ENCODE peak calls at places on chromosomes 5 and 9, in eight cellular contexts. A is lower lobe of right lung, J is DND-41, O is MM.1S, Y is kidney, C is left lung, X is mammary epithelial cell, P is IMR-90. N is an unnamed sample. For H3K9me3 and H3K36me3, the result is how much of the 10 kb centered on the place peaks cover.

GRCh38 chr9:130422546-130422945 is 22.2 kb upstream of the ASS1 start:
- DNase-seq in A (no peak), J (no peak), O (no peak), Y (no peak), C (no peak), X (no peak), P (no peak), N (no peak)

GRCh38 chr9:113482991-113483675 is 19.6 kb downstream of the RGS3 start:
- DNase-seq in A (no peak), J (no peak), O (no peak), Y (no peak), C (no peak), X (no peak), P (no peak), N (no peak)

GRCh38 chr9:127415158-127415557 is 9.0 kb upstream of the ZNF79 start:
- DNase-seq in A (no peak), J (no peak), O (no peak), Y (no peak), C (no peak), X (no peak), P (no peak), N (no peak)

GRCh38 chr5:155050384-155051019 is 36.9 kb downstream of the KIF4B start:
- DNase-seq in A (no peak), J (no peak), O (no peak), Y (no peak), C (no peak), X (no peak), P (no peak), N (no peak)

GRCh38 chr5:135491552-135492318 is 39.6 kb upstream of the TIFAB start:
- DNase-seq in A (peak), J (no peak), O (peak), Y (no peak), C (peak), X (peak), P (no peak), N (no peak)

GRCh38 chr9:27247756-27248155 is 49.2 kb downstream of the EQTN start:
- DNase-seq in A (peak), J (peak), O (peak), Y (no peak), C (peak), X (peak), P (peak), N (peak)

GRCh38 chr5:160460377-160461049 is 38.9 kb downstream of the PTTG1 start:
- DNase-seq in A (no peak), J (no peak), O (no peak), Y (no peak), C (no peak), X (no peak), P (no peak), N (no peak)

GRCh38 chr5:157253547-157253946 is 12.4 kb upstream of the CYFIP2 start:
- DNase-seq in A (no peak), J (no peak), O (peak), Y (no peak), C (no peak), X (peak), P (peak), N (no peak)

GRCh38 chr5:120413706-120414105 is 50.4 kb upstream of the PRR16 start:
- DNase-seq in A (no peak), J (no peak), O (no peak), Y (no peak), C (no peak), X (peak), P (no peak), N (no peak)

DNA sequence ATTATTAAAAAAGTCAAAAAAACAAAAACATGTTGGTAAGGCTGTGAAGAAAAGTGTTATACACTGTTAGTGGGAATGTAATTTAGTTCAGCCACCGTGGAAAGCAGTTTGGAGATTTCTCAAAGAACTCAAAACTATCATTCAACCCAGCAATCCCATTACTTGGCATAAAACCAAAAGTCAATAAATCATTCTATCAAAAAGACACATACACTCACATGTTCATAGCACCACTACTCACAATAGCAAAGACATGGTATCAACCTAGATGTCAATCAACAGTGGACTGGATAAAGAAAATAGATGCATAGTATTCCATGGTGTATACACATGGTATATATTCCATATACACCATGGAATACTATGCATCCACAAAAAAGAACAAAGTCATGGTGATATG is 148.3 kb upstream of the ACOT12 start:
- DNase-seq in A (no peak), J (no peak), O (no peak), Y (no peak), C (no peak), X (no peak), P (no peak), N (no peak)
- H3K9me3 ChIP-seq in A (under half), J (under half), O (under half), Y (under half), C (under half), X (under half), P (under half), N (under half)

GRCh38 chr5:79985288-79985687 is 5.8 kb downstream of the MTX3 start:
- DNase-seq in A (no peak), J (no peak), O (no peak), Y (no peak), C (no peak), X (no peak), P (no peak), N (no peak)

GRCh38 chr5:79984363-79984762 is 6.7 kb downstream of the MTX3 start:
- DNase-seq in A (no peak), J (no peak), O (no peak), Y (no peak), C (no peak), X (no peak), P (no peak), N (no peak)

GRCh38 chr5:79986260-79986659 is 4.8 kb downstream of the MTX3 start:
- DNase-seq in A (no peak), J (no peak), O (no peak), Y (no peak), C (no peak), X (no peak), P (no peak), N (no peak)

GRCh38 chr5:79983618-79984017 is 7.4 kb downstream of the MTX3 start:
- DNase-seq in A (no peak), J (no peak), O (no peak), Y (no peak), C (no peak), X (no peak), P (no peak), N (no peak)

GRCh38 chr5:79982136-79982535 is 8.9 kb downstream of the MTX3 start:
- DNase-seq in A (no peak), J (no peak), O (peak), Y (no peak), C (no peak), X (no peak), P (no peak), N (peak)
- H3K36me3 ChIP-seq in A (half or more), J (under half), O (under half), Y (under half), C (half or more), X (under half), P (under half), N (half or more)

GRCh38 chr5:38598296-38598993 is 42.0 kb upstream of the LIFR start:
- DNase-seq in A (no peak), J (no peak), O (no peak), Y (no peak), C (no peak), X (no peak), P (no peak), N (no peak)

GRCh38 chr5:38601133-38601842 is 44.8 kb upstream of the LIFR start:
- DNase-seq in A (no peak), J (no peak), O (no peak), Y (no peak), C (no peak), X (no peak), P (no peak), N (no peak)

GRCh38 chr5:38598994-38599611 is 42.7 kb upstream of the LIFR start:
- DNase-seq in A (no peak), J (no peak), O (no peak), Y (no peak), C (no peak), X (peak), P (peak), N (no peak)

GRCh38 chr5:38601843-38602424 is 45.5 kb upstream of the LIFR start:
- DNase-seq in A (no peak), J (no peak), O (no peak), Y (no peak), C (no peak), X (peak), P (peak), N (no peak)

DNA sequence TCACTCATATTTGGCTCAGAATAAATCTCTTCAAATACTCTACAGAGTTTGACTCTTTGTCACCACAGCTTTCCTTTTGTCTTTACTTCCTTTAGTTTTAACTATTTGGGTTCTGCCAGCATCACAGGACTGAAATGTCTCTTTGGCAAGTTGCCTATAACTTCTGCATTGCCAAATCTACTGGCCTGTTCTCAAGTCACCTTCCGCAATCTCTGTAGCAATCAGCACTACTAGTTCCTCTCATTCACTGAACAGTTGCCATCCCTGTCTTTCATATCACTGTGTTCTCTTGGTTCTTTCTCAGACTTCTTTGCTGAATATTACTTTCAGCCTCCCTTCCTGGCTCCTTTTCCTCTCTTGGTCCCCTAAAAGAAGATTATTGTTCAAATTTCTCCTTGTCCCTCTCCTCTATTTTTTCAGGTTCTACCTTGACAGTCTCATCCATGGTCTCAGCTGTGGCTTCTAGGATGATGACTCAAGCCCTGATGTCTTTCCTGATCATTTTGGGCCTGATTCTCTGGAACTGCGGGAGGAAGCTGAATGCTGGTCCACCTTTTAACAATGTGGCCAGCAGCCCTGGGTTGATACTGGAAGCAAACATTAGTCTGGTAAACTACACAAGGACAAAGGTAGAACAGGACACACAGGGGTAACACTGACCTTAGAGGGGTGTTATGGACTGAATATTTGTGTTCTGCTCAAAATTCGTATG is 44.0 kb upstream of the LIFR start:
- DNase-seq in A (no peak), J (no peak), O (no peak), Y (no peak), C (no peak), X (peak), P (peak), N (no peak)
- H3K9me3 ChIP-seq in A (under half), J (under half), O (under half), Y (under half), C (under half), X (under half), P (under half), N (under half)

GRCh38 chr9:97419315-97419867 is 7.5 kb downstream of the TDRD7 start:
- DNase-seq in A (no peak), J (no peak), O (no peak), Y (no peak), C (no peak), X (peak), P (peak), N (no peak)
- H3K36me3 ChIP-seq in A (under half), J (under half), O (under half), Y (under half), C (under half), X (under half), P (under half), N (under half)

GRCh38 chr9:35180801-35181200 is 19.0 kb downstream of the UNC13B start:
- DNase-seq in A (no peak), J (no peak), O (no peak), Y (no peak), C (no peak), X (no peak), P (no peak), N (no peak)
- H3K9me3 ChIP-seq in A (under half), J (under half), O (under half), Y (under half), C (under half), X (under half), P (under half), N (under half)

GRCh38 chr5:14489643-14490042 is 91.9 kb upstream of the OTULINL start:
- DNase-seq in A (no peak), J (no peak), O (no peak), Y (no peak), C (no peak), X (no peak), P (no peak), N (no peak)

GRCh38 chr5:14491015-14491414 is 90.6 kb upstream of the OTULINL start:
- DNase-seq in A (no peak), J (no peak), O (no peak), Y (no peak), C (no peak), X (no peak), P (no peak), N (no peak)

GRCh38 chr5:14491505-14491904 is 90.1 kb upstream of the OTULINL start:
- DNase-seq in A (no peak), J (no peak), O (no peak), Y (no peak), C (no peak), X (no peak), P (peak), N (no peak)

GRCh38 chr5:14490309-14490711 is 91.3 kb upstream of the OTULINL start:
- DNase-seq in A (peak), J (no peak), O (no peak), Y (no peak), C (peak), X (no peak), P (no peak), N (no peak)

DNA sequence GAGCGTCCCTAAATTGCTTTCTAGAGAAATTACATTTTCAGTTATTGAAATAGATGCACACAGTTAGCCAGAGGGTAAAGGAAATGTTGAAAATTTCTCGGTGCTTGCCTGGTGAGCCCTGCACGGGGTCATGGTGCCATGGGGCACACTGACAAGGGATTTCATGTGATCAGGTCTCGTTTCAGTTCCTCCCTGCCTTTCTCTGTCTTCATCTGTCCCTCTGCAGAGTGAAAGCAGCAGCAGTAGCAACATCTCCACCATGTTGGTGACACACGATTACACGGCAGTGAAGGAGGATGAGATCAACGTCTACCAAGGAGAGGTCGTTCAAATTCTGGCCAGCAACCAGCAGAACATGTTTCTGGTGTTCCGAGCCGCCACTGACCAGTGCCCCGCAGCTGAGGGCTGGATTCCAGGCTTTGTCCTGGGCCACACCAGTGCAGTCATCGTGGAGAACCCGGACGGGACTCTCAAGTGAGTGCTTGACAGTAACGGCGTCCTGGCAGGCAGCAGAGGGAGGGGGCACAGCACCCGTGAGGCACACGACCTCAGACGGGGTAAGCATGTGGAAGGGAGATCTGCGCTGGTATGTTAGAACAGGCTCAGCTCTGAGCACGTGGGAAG is 89.1 kb upstream of the OTULINL start:
- DNase-seq in A (no peak), J (no peak), O (no peak), Y (no peak), C (no peak), X (no peak), P (no peak), N (no peak)
- H3K36me3 ChIP-seq in A (half or more), J (under half), O (under half), Y (under half), C (half or more), X (half or more), P (half or more), N (under half)